ENCODE peak calls at places on chromosomes 6 and 20, in four cellular contexts. Q, R, S and M are unnamed samples.

GRCh38 chr20:22370137-22370536 is 214.2 kb downstream of the FOXA2 start:
- DNase-seq in Q (no peak), R (no peak), S (no peak), M (no peak)

GRCh38 chr20:10074513-10074912 is 39.7 kb downstream of the ANKEF1 start:
- DNase-seq in Q (no peak), R (no peak), S (no peak), M (peak)

GRCh38 chr6:13710552-13711383 is 867 bp downstream of the RANBP9 start:
- DNase-seq in Q (peak), R (peak), S (no peak), M (peak)

GRCh38 chr6:15077006-15077405 is 168.9 kb upstream of the JARID2 start:
- DNase-seq in Q (no peak), R (no peak), S (no peak), M (no peak)

GRCh38 chr6:120363429-120363828 is 970.9 kb downstream of the TBC1D32 start:
- DNase-seq in Q (peak), R (no peak), S (no peak), M (no peak)

GRCh38 chr6:16090920-16091319 is 38.0 kb upstream of the MYLIP start:
- DNase-seq in Q (no peak), R (no peak), S (no peak), M (no peak)

GRCh38 chr6:163098827-163099469 is 315.6 kb upstream of the QKI start:
- DNase-seq in Q (no peak), R (no peak), S (no peak), M (no peak)

GRCh38 chr20:57441510-57442154 is 50.4 kb downstream of the RBM38 start:
- DNase-seq in Q (no peak), R (no peak), S (no peak), M (no peak)

GRCh38 chr6:158143700-158144099 is 24.4 kb downstream of the SERAC1 start:
- DNase-seq in Q (no peak), R (peak), S (no peak), M (peak)

GRCh38 chr6:142421285-142422202 is 119.7 kb downstream of the ADGRG6 start:
- DNase-seq in Q (no peak), R (no peak), S (no peak), M (no peak)

GRCh38 chr20:2220298-2220697 is 75.5 kb upstream of the TGM3 start:
- DNase-seq in Q (no peak), R (no peak), S (no peak), M (no peak)

GRCh38 chr20:2219481-2220006 is 76.3 kb upstream of the TGM3 start:
- DNase-seq in Q (no peak), R (no peak), S (no peak), M (no peak)

GRCh38 chr20:2212457-2213005 is 83.3 kb upstream of the TGM3 start:
- DNase-seq in Q (no peak), R (no peak), S (no peak), M (no peak)

GRCh38 chr20:2221933-2222332 is 73.9 kb upstream of the TGM3 start:
- DNase-seq in Q (no peak), R (no peak), S (no peak), M (no peak)

GRCh38 chr20:2217857-2218529 is 77.8 kb upstream of the TGM3 start:
- DNase-seq in Q (no peak), R (no peak), S (peak), M (no peak)
- TF ChIP-seq CBX5 in Q (no peak), R (no peak), S (no peak), M (no peak)

GRCh38 chr20:8372819-8373218 is 240.8 kb downstream of the PLCB1 start:
- DNase-seq in Q (no peak), R (no peak), S (no peak), M (no peak)
- TF ChIP-seq CBX5 in Q (no peak), R (no peak), S (no peak), M (no peak)

DNA sequence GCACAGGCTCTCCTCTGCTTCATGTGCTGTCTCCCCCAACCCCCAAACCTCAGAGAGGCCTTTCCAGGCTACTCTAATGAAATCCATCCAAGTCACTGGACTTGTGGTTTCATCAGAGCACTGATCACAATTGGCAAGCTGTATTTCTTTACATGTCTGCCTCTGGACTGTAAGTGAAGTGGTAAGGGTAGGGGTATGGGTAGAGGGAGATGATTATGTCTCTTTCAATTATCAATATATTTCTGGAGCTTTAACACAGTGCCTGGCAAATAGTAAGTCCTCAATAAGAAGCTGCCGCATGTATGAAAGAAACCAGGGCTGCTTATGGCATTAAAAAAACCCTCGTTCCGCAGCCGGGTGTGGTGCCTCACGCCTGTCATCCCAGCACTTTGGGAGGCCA is 5.4 kb downstream of the TRERF1 start:
- DNase-seq in Q (no peak), R (no peak), S (no peak), M (no peak)
- TF ChIP-seq CBX5 in Q (no peak), R (no peak), S (no peak), M (no peak)

GRCh38 chr6:143536461-143536865 is 24.9 kb upstream of the FUCA2 start:
- DNase-seq in Q (peak), R (no peak), S (no peak), M (no peak)
- TF ChIP-seq CBX5 in Q (no peak), R (no peak), S (no peak), M (no peak)

GRCh38 chr6:89584539-89584938 is 54.0 kb downstream of the LYRM2 start:
- DNase-seq in Q (no peak), R (no peak), S (no peak), M (no peak)

GRCh38 chr6:89583559-89583958 is 55.0 kb downstream of the LYRM2 start:
- DNase-seq in Q (no peak), R (no peak), S (no peak), M (no peak)

GRCh38 chr6:89581669-89582068 is 56.9 kb downstream of the LYRM2 start:
- DNase-seq in Q (no peak), R (no peak), S (no peak), M (no peak)

GRCh38 chr6:89580997-89581666 is 57.4 kb downstream of the LYRM2 start:
- DNase-seq in Q (no peak), R (no peak), S (no peak), M (no peak)

GRCh38 chr6:89582669-89583325 is 55.8 kb downstream of the LYRM2 start:
- DNase-seq in Q (no peak), R (no peak), S (no peak), M (no peak)
- TF ChIP-seq CBX5 in Q (no peak), R (no peak), S (no peak), M (no peak)

GRCh38 chr20:49725694-49726093 is 12.0 kb upstream of the B4GALT5 start:
- DNase-seq in Q (no peak), R (no peak), S (no peak), M (no peak)

GRCh38 chr20:49727473-49727872 is 13.8 kb upstream of the B4GALT5 start:
- DNase-seq in Q (no peak), R (no peak), S (no peak), M (no peak)

GRCh38 chr20:49727894-49728885 is 14.5 kb upstream of the B4GALT5 start:
- DNase-seq in Q (no peak), R (no peak), S (no peak), M (no peak)

GRCh38 chr20:49729780-49730179 is 16.1 kb upstream of the B4GALT5 start:
- DNase-seq in Q (no peak), R (no peak), S (no peak), M (no peak)

DNA sequence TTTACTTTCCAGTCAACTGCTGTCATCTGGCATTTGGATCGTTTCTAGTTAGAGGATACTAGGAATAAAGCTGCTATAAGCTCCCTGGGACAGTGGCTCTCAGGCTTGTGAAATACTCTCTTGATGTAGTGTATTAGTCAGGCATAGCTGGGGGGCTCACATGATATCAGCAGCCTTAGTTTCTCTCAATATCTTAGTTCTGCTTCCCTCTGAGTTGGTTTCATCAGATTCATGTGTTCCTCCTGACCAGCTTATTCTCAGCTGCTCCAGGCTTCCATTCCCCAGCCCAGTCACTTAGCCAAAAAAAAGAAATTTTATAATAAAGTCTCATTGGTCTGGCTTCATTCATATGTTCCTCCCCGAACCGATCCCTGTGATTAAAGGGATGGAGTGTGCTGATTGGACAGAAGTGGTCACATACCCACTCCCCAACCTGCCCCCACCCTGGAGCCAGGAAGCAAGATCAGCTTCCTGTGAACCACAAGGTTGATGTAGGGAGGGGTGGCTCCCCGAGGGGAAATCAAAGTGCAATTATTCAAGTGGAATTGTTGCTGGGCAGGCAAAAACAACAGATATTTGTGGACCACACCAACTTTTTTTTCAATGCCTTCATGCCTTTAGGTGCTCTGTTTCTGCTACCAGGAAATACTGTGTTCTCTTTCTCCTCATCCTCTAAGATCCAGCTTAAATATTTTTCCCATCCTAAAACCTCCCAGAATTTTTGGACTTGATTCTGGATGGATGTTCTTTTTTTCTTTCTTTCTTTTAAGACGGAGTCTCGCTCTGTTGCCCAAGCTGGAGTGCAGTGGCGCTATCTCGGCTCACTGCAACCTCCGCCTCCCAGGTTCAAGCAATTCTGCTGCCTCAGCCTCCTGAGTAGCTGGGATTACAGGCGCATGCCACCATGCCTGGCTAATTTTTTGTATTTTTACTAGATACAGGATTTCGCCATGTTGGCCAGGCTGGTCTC is 11.2 kb upstream of the B4GALT5 start:
- DNase-seq in Q (no peak), R (peak), S (no peak), M (peak)
- TF ChIP-seq CBX5 in Q (no peak), R (no peak), S (no peak), M (no peak)

GRCh38 chr6:151999194-151999593 is 191.7 kb downstream of the ESR1 start:
- DNase-seq in Q (no peak), R (no peak), S (no peak), M (no peak)
- TF ChIP-seq CBX5 in Q (no peak), R (no peak), S (no peak), M (no peak)

DNA sequence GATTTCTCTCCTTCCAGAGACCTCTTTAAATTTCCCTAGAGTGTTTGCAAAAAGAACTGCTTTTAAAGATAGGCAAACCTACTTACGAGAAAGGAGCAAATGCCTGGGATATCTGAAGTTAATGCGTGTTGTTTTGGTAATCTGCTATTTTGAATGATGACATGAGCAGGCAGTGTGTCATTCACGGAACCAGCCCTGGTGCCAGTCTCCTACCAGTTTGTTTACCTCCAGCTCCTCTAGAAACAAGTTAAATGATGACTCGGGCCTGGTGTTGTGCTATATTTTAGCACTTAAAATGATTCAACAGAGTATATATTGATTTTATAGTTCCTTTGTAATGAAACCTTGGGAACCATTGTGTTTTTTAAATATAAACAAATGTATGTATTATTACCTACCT is 41.1 kb upstream of the MAP3K4 start:
- DNase-seq in Q (no peak), R (no peak), S (no peak), M (no peak)
- TF ChIP-seq CBX5 in Q (no peak), R (no peak), S (no peak), M (no peak)